ENCODE peak calls at places on chromosomes 6 and 20, in seven cellular contexts. R, D, O, B, Q, F and T are unnamed samples.

GRCh38 chr20:33685328-33686007 is 717 bp downstream of the E2F1 start:
- DNase-seq in R (peak; percentile 13), D (peak; percentile 98), O (no peak), B (no peak), Q (no peak), F (no peak), T (no peak)

GRCh38 chr6:139338845-139339244 is 35.6 kb downstream of the CITED2 start:
- DNase-seq in R (no peak), D (no peak), O (peak; percentile 42), B (no peak), Q (peak; percentile 67), F (peak; percentile 28), T (peak; percentile 70)

GRCh38 chr20:6026051-6026450 is 27.8 kb downstream of the LRRN4 start:
- DNase-seq in R (no peak), D (no peak), O (no peak), B (no peak), Q (no peak), F (no peak), T (no peak)

GRCh38 chr20:59013031-59013951 is 5.9 kb upstream of the TUBB1 start:
- DNase-seq in R (no peak), D (no peak), O (no peak), B (no peak), Q (no peak), F (no peak), T (no peak)

GRCh38 chr20:5354871-5355270 is 38.1 kb upstream of the PROKR2 start:
- DNase-seq in R (no peak), D (no peak), O (no peak), B (no peak), Q (no peak), F (no peak), T (no peak)

GRCh38 chr6:152309006-152309405 is 328.2 kb downstream of the SYNE1 start:
- DNase-seq in R (no peak), D (no peak), O (no peak), B (no peak), Q (no peak), F (no peak), T (no peak)

GRCh38 chr6:66662196-66662595 is 955.2 kb upstream of the EYS start:
- DNase-seq in R (no peak), D (no peak), O (no peak), B (no peak), Q (no peak), F (no peak), T (no peak)

GRCh38 chr6:26249959-26250805 is 114.8 kb upstream of the BTN3A2 start:
- DNase-seq in R (peak; percentile 87), D (no peak), O (no peak), B (peak; percentile 71), Q (no peak), F (peak; percentile 39), T (no peak)

GRCh38 chr6:154766993-154767392 is 33.8 kb downstream of the SCAF8 start:
- DNase-seq in R (peak; percentile 54), D (no peak), O (no peak), B (no peak), Q (no peak), F (no peak), T (no peak)

GRCh38 chr6:137011406-137011805 is 33.4 kb downstream of the IL20RA start:
- DNase-seq in R (no peak), D (no peak), O (no peak), B (no peak), Q (no peak), F (no peak), T (no peak)

GRCh38 chr6:157715766-157716171 is 107.3 kb upstream of the SNX9 start:
- DNase-seq in R (no peak), D (no peak), O (peak; percentile 98), B (no peak), Q (peak; percentile 78), F (peak; percentile 52), T (peak; percentile 98)

GRCh38 chr6:14354919-14355572 is 237.5 kb downstream of the CD83 start:
- DNase-seq in R (no peak), D (no peak), O (peak; percentile 76), B (no peak), Q (peak; percentile 32), F (peak; percentile 61), T (peak; percentile 73)

GRCh38 chr20:19973920-19974620 is 43.1 kb upstream of the NAA20 start:
- DNase-seq in R (peak; percentile 58), D (no peak), O (peak; percentile 51), B (peak; percentile 71), Q (peak; percentile 85), F (peak; percentile 79), T (no peak)

GRCh38 chr6:144415835-144416237 is 130.7 kb downstream of the UTRN start:
- DNase-seq in R (peak; percentile 90), D (no peak), O (peak; percentile 21), B (no peak), Q (no peak), F (no peak), T (peak; percentile 24)

GRCh38 chr20:36969478-36970186 is 18.1 kb upstream of the SAMHD1 start:
- DNase-seq in R (no peak), D (no peak), O (no peak), B (no peak), Q (no peak), F (no peak), T (no peak)

GRCh38 chr20:48051810-48052491 is 266.7 kb upstream of the SULF2 start:
- DNase-seq in R (peak; percentile 82), D (no peak), O (peak; percentile 52), B (no peak), Q (no peak), F (no peak), T (peak; percentile 52)

GRCh38 chr6:160882019-160882418 is 109.5 kb upstream of the MAP3K4 start:
- DNase-seq in R (no peak), D (no peak), O (no peak), B (no peak), Q (no peak), F (no peak), T (no peak)

GRCh38 chr20:31603822-31604566 is 1.1 kb upstream of the ID1 start:
- DNase-seq in R (peak; percentile 97), D (peak; percentile 88), O (peak; percentile 81), B (peak; percentile 97), Q (peak; percentile 92), F (peak; percentile 97), T (peak; percentile 88)

GRCh38 chr6:134512946-134513345 is 195.0 kb upstream of the SGK1 start:
- DNase-seq in R (peak; percentile 50), D (no peak), O (no peak), B (no peak), Q (no peak), F (peak; percentile 52), T (no peak)

GRCh38 chr6:75279418-75279817 is 5.2 kb downstream of the TMEM30A start:
- DNase-seq in R (peak; percentile 84), D (no peak), O (no peak), B (no peak), Q (no peak), F (no peak), T (no peak)

GRCh38 chr6:75280131-75280855 is 4.3 kb downstream of the TMEM30A start:
- DNase-seq in R (no peak), D (no peak), O (no peak), B (no peak), Q (no peak), F (no peak), T (no peak)

GRCh38 chr6:75282706-75283105 is 1.9 kb downstream of the TMEM30A start:
- DNase-seq in R (peak; percentile 34), D (no peak), O (no peak), B (no peak), Q (no peak), F (no peak), T (no peak)

GRCh38 chr6:75283907-75284284 is 696 bp downstream of the TMEM30A start:
- DNase-seq in R (no peak), D (peak; percentile 17), O (no peak), B (no peak), Q (no peak), F (no peak), T (no peak)

GRCh38 chr6:75281643-75282042 is 2.9 kb downstream of the TMEM30A start:
- DNase-seq in R (peak; percentile 48), D (no peak), O (no peak), B (no peak), Q (no peak), F (no peak), T (no peak)
- H3K4me3 ChIP-seq in R (no peak overlapping the region), D (peak overlapping the region; percentile 50), O (peak overlapping the region; percentile 10), B (peak overlapping the region; percentile 86), Q (no peak overlapping the region), F (no peak overlapping the region), T (no peak overlapping the region)

DNA sequence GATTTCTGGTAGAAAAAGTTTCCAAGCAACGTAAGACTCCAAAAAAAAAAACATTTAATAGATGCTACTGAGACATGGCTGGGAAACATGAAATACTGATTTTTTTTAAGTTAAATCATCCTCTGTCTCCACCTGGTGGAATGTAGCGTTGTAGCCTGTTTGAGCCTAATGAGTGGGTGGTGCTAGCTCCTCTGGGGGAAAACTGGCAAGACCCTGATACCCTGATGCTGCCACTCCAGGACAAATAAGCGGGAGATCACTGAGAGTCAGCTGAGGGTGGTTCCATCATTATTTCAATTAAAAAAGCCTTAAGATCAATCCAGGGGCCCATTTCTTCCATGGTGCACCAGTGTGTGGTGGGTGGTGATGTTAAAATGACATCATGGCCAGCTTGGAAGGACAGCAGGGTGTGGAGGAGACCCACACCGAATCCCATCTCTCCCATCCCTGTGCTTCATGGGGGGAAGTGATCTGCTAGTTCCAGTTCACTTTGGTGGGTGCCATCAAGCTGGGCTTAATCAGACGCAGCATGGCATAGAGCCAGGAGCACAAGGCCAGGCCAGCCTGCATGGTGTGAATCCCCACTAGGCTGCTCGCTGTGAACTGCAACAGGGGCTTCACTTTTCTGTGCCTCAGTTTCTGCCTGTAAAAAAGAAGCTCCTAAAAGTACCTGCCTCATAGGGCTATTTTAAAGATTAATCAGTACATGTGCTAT is 12.8 kb upstream of the MRPS10 start:
- DNase-seq in R (peak; percentile 20), D (peak; percentile 29), O (no peak), B (no peak), Q (no peak), F (no peak), T (no peak)
- TF ChIP-seq CTCF in R (peak; percentile 38), D (peak; percentile 75), O (peak; percentile 31), B (no peak), Q (no peak), F (no peak), T (peak; percentile 39)

DNA sequence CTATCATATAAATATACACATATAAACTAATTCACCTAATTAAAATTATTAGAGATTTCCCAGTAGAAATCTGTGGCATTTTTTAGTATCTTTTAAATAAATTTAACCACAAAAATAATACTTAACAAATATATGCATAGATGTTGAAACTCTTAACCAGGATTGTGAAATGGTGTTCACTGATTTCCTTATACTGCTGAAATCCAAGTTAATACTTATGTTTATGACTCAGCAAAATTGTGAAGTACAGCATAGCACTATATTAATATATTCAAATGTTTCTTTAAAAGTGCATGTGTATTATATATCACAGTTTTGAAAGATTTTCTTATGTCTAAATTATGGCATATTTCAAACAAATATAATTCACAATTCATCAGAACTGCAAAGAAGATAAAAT is 328.2 kb upstream of the MANEA start:
- DNase-seq in R (no peak), D (no peak), O (no peak), B (no peak), Q (no peak), F (no peak), T (no peak)
- H3K4me3 ChIP-seq in R (no peak overlapping the region), D (no peak overlapping the region), O (no peak overlapping the region), B (no peak overlapping the region), Q (no peak overlapping the region), F (no peak overlapping the region), T (no peak overlapping the region)

DNA sequence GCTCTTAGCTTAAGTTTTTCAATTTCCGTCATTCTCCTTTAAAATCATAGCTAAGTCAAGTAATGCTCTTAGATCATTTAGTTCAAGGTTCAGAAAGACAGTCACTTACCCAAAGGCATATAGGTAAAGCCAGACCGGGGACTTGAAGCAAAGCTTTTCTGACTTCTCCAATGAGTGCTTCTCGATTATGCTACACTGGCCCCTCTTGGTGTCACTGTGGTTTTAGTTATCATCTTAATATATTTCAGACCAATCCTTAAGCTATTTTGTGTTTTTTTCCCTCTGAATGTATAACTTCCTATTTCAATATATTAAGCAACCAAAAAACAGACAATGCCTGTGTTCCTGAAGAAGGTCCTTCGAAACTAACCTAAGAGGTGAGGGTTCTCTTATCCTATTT is 3.8 kb downstream of the PRDM1 start:
- DNase-seq in R (no peak), D (peak; percentile 77), O (no peak), B (no peak), Q (no peak), F (no peak), T (peak; percentile 43)
- TF ChIP-seq CTCF in R (no peak), D (peak; percentile 81), O (peak; percentile 23), B (peak; percentile 9), Q (no peak), F (no peak), T (peak; percentile 32)